ENCODE peak calls at places on chromosomes 6 and 20, in ten cellular contexts. F is NCI-H1105; M is H54; Y is CMK; X is RWPE1; U is left kidney; W is gastrocnemius medialis; S is NCI-H748 treated with DMSO at 0.1 percent for 48 hours; K is breast epithelium; Z is CD8-positive, alpha-beta T cell. O is an unnamed sample.

GRCh38 chr6:151096255-151096612 is 143.5 kb upstream of the AKAP12 start:
- DNase-seq in F (no peak), M (no peak), Y (no peak), X (no peak), U (peak), W (no peak), S (peak), K (no peak), Z (no peak), O (no peak)

GRCh38 chr20:63641792-63642517 is 11.3 kb downstream of the STMN3 start:
- DNase-seq in F (peak), M (peak), Y (peak), X (peak), U (peak), W (peak), S (peak), K (peak), Z (peak), O (peak)

GRCh38 chr6:107827541-107827940 is 3.4 kb upstream of the SCML4 start:
- DNase-seq in F (no peak), M (no peak), Y (no peak), X (no peak), U (no peak), W (no peak), S (no peak), K (no peak), Z (no peak), O (no peak)

GRCh38 chr6:110900028-110900598 is 25.5 kb downstream of the AMD1 start:
- DNase-seq in F (no peak), M (no peak), Y (no peak), X (no peak), U (peak), W (no peak), S (no peak), K (no peak), Z (no peak), O (no peak)

GRCh38 chr20:1357921-1358671 is 29.2 kb upstream of the SDCBP2 start:
- DNase-seq in F (no peak), M (no peak), Y (no peak), X (no peak), U (no peak), W (no peak), S (no peak), K (no peak), Z (no peak), O (peak)

GRCh38 chr20:11155156-11155805 is 481.5 kb upstream of the JAG1 start:
- DNase-seq in F (peak), M (no peak), Y (no peak), X (no peak), U (no peak), W (no peak), S (peak), K (no peak), Z (no peak), O (no peak)

GRCh38 chr20:57614490-57615471 is 5.4 kb downstream of the ZBP1 start:
- DNase-seq in F (no peak), M (no peak), Y (no peak), X (no peak), U (no peak), W (no peak), S (no peak), K (peak), Z (no peak), O (no peak)

GRCh38 chr6:166862978-166863530 is 93.3 kb downstream of the RNASET2 start:
- DNase-seq in F (no peak), M (no peak), Y (no peak), X (no peak), U (no peak), W (no peak), S (no peak), K (no peak), Z (no peak), O (no peak)

GRCh38 chr20:19934792-19935491 is 82.2 kb upstream of the NAA20 start:
- DNase-seq in F (peak), M (no peak), Y (no peak), X (peak), U (no peak), W (peak), S (peak), K (peak), Z (no peak), O (peak)

GRCh38 chr6:55822815-55823214 is 52.6 kb downstream of the BMP5 start:
- DNase-seq in F (no peak), M (no peak), Y (no peak), X (peak), U (no peak), W (no peak), S (no peak), K (no peak), Z (no peak), O (no peak)

GRCh38 chr20:49579874-49580817 is 12.2 kb upstream of the PTGIS start:
- DNase-seq in F (no peak), M (no peak), Y (no peak), X (no peak), U (peak), W (no peak), S (no peak), K (no peak), Z (no peak), O (no peak)

GRCh38 chr20:24751551-24751950 is 197.5 kb upstream of the CST7 start:
- DNase-seq in F (no peak), M (no peak), Y (no peak), X (no peak), U (no peak), W (no peak), S (no peak), K (no peak), Z (no peak), O (no peak)

GRCh38 chr20:21981607-21982344 is 276.3 kb downstream of the PAX1 start:
- DNase-seq in F (no peak), M (no peak), Y (no peak), X (no peak), U (peak), W (no peak), S (no peak), K (no peak), Z (no peak), O (no peak)

GRCh38 chr20:43448748-43449535 is 8.8 kb upstream of the SRSF6 start:
- DNase-seq in F (peak), M (peak), Y (no peak), X (peak), U (peak), W (no peak), S (peak), K (no peak), Z (no peak), O (peak)

GRCh38 chr20:6705920-6706500 is 61.5 kb upstream of the BMP2 start:
- DNase-seq in F (no peak), M (no peak), Y (no peak), X (no peak), U (no peak), W (no peak), S (no peak), K (no peak), Z (no peak), O (no peak)

GRCh38 chr6:113209315-113209714 is 647.8 kb upstream of the MARCKS start:
- DNase-seq in F (no peak), M (no peak), Y (no peak), X (no peak), U (peak), W (no peak), S (no peak), K (no peak), Z (no peak), O (no peak)

GRCh38 chr6:104625536-104625935 is 234.2 kb downstream of the HACE1 start:
- DNase-seq in F (no peak), M (peak), Y (no peak), X (peak), U (no peak), W (no peak), S (no peak), K (no peak), Z (no peak), O (no peak)

GRCh38 chr6:23180504-23181293 is 611.3 kb downstream of the HDGFL1 start:
- DNase-seq in F (peak), M (no peak), Y (peak), X (no peak), U (peak), W (no peak), S (peak), K (no peak), Z (no peak), O (no peak)

GRCh38 chr6:82246802-82247633 is 526 bp downstream of the IBTK start:
- DNase-seq in F (peak), M (peak), Y (peak), X (no peak), U (peak), W (peak), S (no peak), K (peak), Z (no peak), O (peak)

GRCh38 chr6:113457156-113457555 is 400.0 kb upstream of the MARCKS start:
- DNase-seq in F (no peak), M (no peak), Y (no peak), X (no peak), U (peak), W (no peak), S (no peak), K (no peak), Z (no peak), O (no peak)

GRCh38 chr6:143482593-143482992 is 28.9 kb downstream of the FUCA2 start:
- DNase-seq in F (no peak), M (no peak), Y (no peak), X (no peak), U (no peak), W (no peak), S (no peak), K (no peak), Z (no peak), O (no peak)

GRCh38 chr20:20734475-20734948 is 22.1 kb upstream of the RALGAPA2 start:
- DNase-seq in F (no peak), M (no peak), Y (no peak), X (no peak), U (no peak), W (no peak), S (no peak), K (no peak), Z (no peak), O (peak)

GRCh38 chr6:127518212-127518709 is 874 bp downstream of the MTCL3 start:
- DNase-seq in F (peak), M (no peak), Y (no peak), X (no peak), U (peak), W (no peak), S (peak), K (no peak), Z (no peak), O (no peak)

GRCh38 chr20:24378651-24379050 is 90.8 kb upstream of the SYNDIG1 start:
- DNase-seq in F (no peak), M (no peak), Y (no peak), X (no peak), U (no peak), W (no peak), S (no peak), K (no peak), Z (no peak), O (no peak)

GRCh38 chr20:11799131-11799800 is 118.4 kb upstream of the BTBD3 start:
- DNase-seq in F (no peak), M (no peak), Y (no peak), X (no peak), U (peak), W (no peak), S (peak), K (no peak), Z (no peak), O (no peak)

GRCh38 chr6:160374836-160375560 is 26.8 kb downstream of the SLC22A3 start:
- DNase-seq in F (no peak), M (no peak), Y (no peak), X (no peak), U (no peak), W (no peak), S (no peak), K (no peak), Z (no peak), O (no peak)

GRCh38 chr20:52899221-52899620 is 72.9 kb upstream of the TSHZ2 start:
- DNase-seq in F (no peak), M (no peak), Y (no peak), X (no peak), U (peak), W (no peak), S (no peak), K (no peak), Z (no peak), O (no peak)

O was measured in MV-4-11.